ENCODE peak calls at places on chromosome 16, in five cellular contexts. One of them, this sample, is unnamed. For H3K4me1, the result is how much of the 10 kb centered on the place peaks cover.

GRCh38 chr16:491225-491919 is 36.1 kb upstream of the CAPN15 start:
- DNase-seq in heart left ventricle: no peak
- DNase-seq in uterus: no peak
- DNase-seq in upper lobe of right lung: no peak
- DNase-seq in fibroblast of lung: no peak
- DNase-seq in this sample: no peak

GRCh38 chr16:67470314-67470713 is 10.6 kb downstream of the ATP6V0D1 start:
- DNase-seq in upper lobe of right lung: peak
- DNase-seq in fibroblast of lung: no peak
- DNase-seq in uterus: no peak
- DNase-seq in heart left ventricle: peak
- DNase-seq in this sample: peak

GRCh38 chr16:54066451-54067056 is 220.0 kb downstream of the IRX3 start:
- DNase-seq in fibroblast of lung: peak
- DNase-seq in heart left ventricle: no peak
- DNase-seq in uterus: no peak
- DNase-seq in upper lobe of right lung: no peak
- DNase-seq in this sample: no peak

GRCh38 chr16:69131167-69131748 is 1.1 kb downstream of the CHTF8 start:
- DNase-seq in heart left ventricle: no peak
- DNase-seq in uterus: no peak
- DNase-seq in upper lobe of right lung: peak
- DNase-seq in fibroblast of lung: peak
- DNase-seq in this sample: peak

GRCh38 chr16:29770250-29770929 is 7.7 kb upstream of the ZG16 start:
- DNase-seq in fibroblast of lung: no peak
- DNase-seq in heart left ventricle: no peak
- DNase-seq in upper lobe of right lung: no peak
- DNase-seq in uterus: no peak
- DNase-seq in this sample: no peak

GRCh38 chr16:49596119-49596518 is 222.5 kb downstream of the C16orf78 start:
- DNase-seq in upper lobe of right lung: no peak
- DNase-seq in heart left ventricle: no peak
- DNase-seq in fibroblast of lung: peak
- DNase-seq in uterus: no peak
- DNase-seq in this sample: peak

GRCh38 chr16:15639061-15639568 is 3.8 kb downstream of the MARF1 start:
- DNase-seq in uterus: no peak
- DNase-seq in fibroblast of lung: no peak
- DNase-seq in upper lobe of right lung: no peak
- DNase-seq in heart left ventricle: no peak
- DNase-seq in this sample: no peak

GRCh38 chr16:80299416-80299815 is 241.4 kb upstream of the DYNLRB2 start:
- DNase-seq in heart left ventricle: no peak
- DNase-seq in uterus: no peak
- DNase-seq in fibroblast of lung: peak
- DNase-seq in upper lobe of right lung: no peak
- DNase-seq in this sample: peak

GRCh38 chr16:67910162-67910561 is 17.1 kb downstream of the PSKH1 start:
- DNase-seq in upper lobe of right lung: no peak
- DNase-seq in heart left ventricle: no peak
- DNase-seq in uterus: no peak
- DNase-seq in fibroblast of lung: peak
- DNase-seq in this sample: peak

GRCh38 chr16:11289202-11289601 is 8.1 kb upstream of the PRM1 start:
- DNase-seq in uterus: no peak
- DNase-seq in fibroblast of lung: no peak
- DNase-seq in upper lobe of right lung: no peak
- DNase-seq in heart left ventricle: no peak
- DNase-seq in this sample: no peak

GRCh38 chr16:610513-611381 is 20.0 kb upstream of the WFIKKN1 start:
- DNase-seq in uterus: no peak
- DNase-seq in upper lobe of right lung: peak
- DNase-seq in fibroblast of lung: peak
- DNase-seq in heart left ventricle: no peak
- DNase-seq in this sample: peak

GRCh38 chr16:24906199-24906808 is 60.5 kb downstream of the SLC5A11 start:
- DNase-seq in heart left ventricle: no peak
- DNase-seq in fibroblast of lung: peak
- DNase-seq in uterus: no peak
- DNase-seq in upper lobe of right lung: no peak
- DNase-seq in this sample: no peak

GRCh38 chr16:29745126-29745852 is 501 bp downstream of the C16orf54 start:
- DNase-seq in fibroblast of lung: no peak
- DNase-seq in heart left ventricle: no peak
- DNase-seq in uterus: no peak
- DNase-seq in upper lobe of right lung: peak
- DNase-seq in this sample: no peak

GRCh38 chr16:1707193-1707790 is 1.3 kb downstream of the MAPK8IP3 start:
- DNase-seq in uterus: no peak
- DNase-seq in heart left ventricle: no peak
- DNase-seq in fibroblast of lung: peak
- DNase-seq in upper lobe of right lung: no peak
- DNase-seq in this sample: peak

GRCh38 chr16:1669698-1670097 is 8.4 kb upstream of the JPT2 start:
- DNase-seq in uterus: no peak
- DNase-seq in heart left ventricle: no peak
- DNase-seq in upper lobe of right lung: no peak
- DNase-seq in fibroblast of lung: no peak
- DNase-seq in this sample: no peak

GRCh38 chr16:19691161-19691850 is 26.7 kb downstream of the KNOP1 start:
- DNase-seq in uterus: no peak
- DNase-seq in fibroblast of lung: no peak
- DNase-seq in heart left ventricle: no peak
- DNase-seq in upper lobe of right lung: no peak
- DNase-seq in this sample: no peak

GRCh38 chr16:68233085-68233834 is 2.7 kb downstream of the ESRP2 start:
- DNase-seq in heart left ventricle: no peak
- DNase-seq in fibroblast of lung: no peak
- DNase-seq in upper lobe of right lung: no peak
- DNase-seq in uterus: no peak
- DNase-seq in this sample: no peak

GRCh38 chr16:70395345-70395901 is 43.5 kb downstream of the ST3GAL2 start:
- DNase-seq in fibroblast of lung: peak
- DNase-seq in upper lobe of right lung: peak
- DNase-seq in uterus: no peak
- DNase-seq in heart left ventricle: peak
- DNase-seq in this sample: peak

GRCh38 chr16:70576431-70577255 is 53.0 kb downstream of the SF3B3 start:
- DNase-seq in upper lobe of right lung: no peak
- DNase-seq in heart left ventricle: no peak
- DNase-seq in uterus: no peak
- DNase-seq in fibroblast of lung: peak
- DNase-seq in this sample: peak

GRCh38 chr16:66052745-66053144 is 313.7 kb upstream of the CDH5 start:
- DNase-seq in heart left ventricle: no peak
- DNase-seq in uterus: no peak
- DNase-seq in fibroblast of lung: no peak
- DNase-seq in upper lobe of right lung: no peak
- DNase-seq in this sample: no peak

GRCh38 chr16:22366889-22367288 is 7.5 kb downstream of the CDR2 start:
- DNase-seq in fibroblast of lung: no peak
- DNase-seq in heart left ventricle: no peak
- DNase-seq in upper lobe of right lung: no peak
- DNase-seq in uterus: no peak
- DNase-seq in this sample: no peak

GRCh38 chr16:70418993-70419318 is 19.9 kb downstream of the ST3GAL2 start:
- DNase-seq in fibroblast of lung: no peak
- DNase-seq in heart left ventricle: no peak
- DNase-seq in uterus: no peak
- DNase-seq in upper lobe of right lung: no peak
- DNase-seq in this sample: no peak

GRCh38 chr16:2483160-2483559 is 8.2 kb downstream of the TBC1D24 start:
- DNase-seq in uterus: no peak
- DNase-seq in heart left ventricle: no peak
- DNase-seq in upper lobe of right lung: no peak
- DNase-seq in fibroblast of lung: no peak
- DNase-seq in this sample: peak

GRCh38 chr16:78045865-78046581 is 23.7 kb downstream of the CLEC3A start:
- DNase-seq in uterus: peak
- DNase-seq in heart left ventricle: peak
- DNase-seq in upper lobe of right lung: peak
- DNase-seq in fibroblast of lung: peak
- DNase-seq in this sample: peak

GRCh38 chr16:87701505-87701921 is 64.3 kb downstream of the KLHDC4 start:
- DNase-seq in heart left ventricle: no peak
- DNase-seq in fibroblast of lung: no peak
- DNase-seq in uterus: no peak
- DNase-seq in upper lobe of right lung: no peak
- DNase-seq in this sample: no peak

GRCh38 chr16:47774661-47775060 is 313.5 kb downstream of the PHKB start:
- DNase-seq in heart left ventricle: no peak
- DNase-seq in upper lobe of right lung: no peak
- DNase-seq in fibroblast of lung: peak
- DNase-seq in uterus: no peak
- DNase-seq in this sample: no peak

GRCh38 chr16:12211870-12212690 is 235.5 kb downstream of the SNX29 start:
- DNase-seq in heart left ventricle: no peak
- DNase-seq in uterus: no peak
- DNase-seq in upper lobe of right lung: no peak
- DNase-seq in fibroblast of lung: no peak
- DNase-seq in this sample: no peak

GRCh38 chr16:71896688-71897368 is 1.5 kb downstream of the IST1 start:
- DNase-seq in upper lobe of right lung: no peak
- DNase-seq in uterus: no peak
- DNase-seq in heart left ventricle: no peak
- DNase-seq in fibroblast of lung: no peak
- DNase-seq in this sample: no peak
- H3K4me1 ChIP-seq in upper lobe of right lung: under half
- H3K4me1 ChIP-seq in uterus: under half
- H3K4me1 ChIP-seq in heart left ventricle: half or more
- H3K4me1 ChIP-seq in fibroblast of lung: under half
- H3K4me1 ChIP-seq in this sample: under half

GRCh38 chr16:81616321-81617020 is 162.6 kb upstream of the PLCG2 start:
- DNase-seq in upper lobe of right lung: peak
- DNase-seq in fibroblast of lung: peak
- DNase-seq in uterus: peak
- DNase-seq in heart left ventricle: peak
- DNase-seq in this sample: no peak

GRCh38 chr16:81615833-81616232 is 163.3 kb upstream of the PLCG2 start:
- DNase-seq in heart left ventricle: no peak
- DNase-seq in upper lobe of right lung: no peak
- DNase-seq in uterus: no peak
- DNase-seq in fibroblast of lung: no peak
- DNase-seq in this sample: no peak

GRCh38 chr16:81615411-81615810 is 163.7 kb upstream of the PLCG2 start:
- DNase-seq in heart left ventricle: no peak
- DNase-seq in uterus: no peak
- DNase-seq in upper lobe of right lung: no peak
- DNase-seq in fibroblast of lung: no peak
- DNase-seq in this sample: no peak

GRCh38 chr16:81614171-81614570 is 164.9 kb upstream of the PLCG2 start:
- DNase-seq in fibroblast of lung: no peak
- DNase-seq in heart left ventricle: no peak
- DNase-seq in upper lobe of right lung: no peak
- DNase-seq in uterus: no peak
- DNase-seq in this sample: no peak

GRCh38 chr16:81614654-81615359 is 164.3 kb upstream of the PLCG2 start:
- DNase-seq in uterus: no peak
- DNase-seq in heart left ventricle: no peak
- DNase-seq in upper lobe of right lung: no peak
- DNase-seq in fibroblast of lung: no peak
- DNase-seq in this sample: no peak
- H3K4me1 ChIP-seq in uterus: under half
- H3K4me1 ChIP-seq in heart left ventricle: half or more
- H3K4me1 ChIP-seq in upper lobe of right lung: under half
- H3K4me1 ChIP-seq in fibroblast of lung: under half
- H3K4me1 ChIP-seq in this sample: under half

DNA sequence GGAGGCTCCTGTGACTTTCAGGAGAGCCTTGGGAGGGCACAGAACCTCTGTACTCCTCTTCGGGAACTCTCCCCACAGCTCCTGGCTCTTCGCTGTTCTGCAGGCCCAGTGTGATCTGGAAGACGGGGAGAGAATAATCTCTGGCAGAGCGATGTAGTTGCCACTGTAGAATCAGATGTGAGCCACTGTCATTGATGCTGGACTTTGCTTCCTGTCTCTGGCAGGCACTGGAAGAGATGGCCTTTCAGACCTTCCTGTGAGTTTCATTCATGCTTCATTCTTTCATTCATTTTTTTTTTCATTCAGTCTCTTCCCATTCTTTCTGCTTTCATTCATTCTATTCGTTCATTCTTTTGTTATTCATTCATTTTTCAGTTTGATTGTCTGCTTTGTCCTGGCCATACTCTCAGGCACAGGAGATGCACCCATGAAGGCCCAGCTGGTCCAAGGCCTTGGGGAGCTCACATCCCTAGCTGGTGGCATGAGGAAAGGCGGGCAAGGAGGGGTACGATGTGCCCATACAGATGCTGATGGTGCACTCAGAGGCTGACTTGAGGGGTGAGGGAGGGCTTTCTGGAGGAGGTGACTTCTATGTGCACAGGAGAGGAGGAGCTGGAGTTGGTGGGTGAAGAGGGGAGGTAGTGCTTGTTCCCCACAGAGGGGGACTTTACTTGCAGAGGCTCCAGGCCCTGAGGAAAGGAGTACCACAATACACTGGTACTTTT is 44.2 kb downstream of the CMIP start:
- DNase-seq in heart left ventricle: no peak
- DNase-seq in uterus: no peak
- DNase-seq in upper lobe of right lung: no peak
- DNase-seq in fibroblast of lung: no peak
- DNase-seq in this sample: no peak
- H3K4me1 ChIP-seq in heart left ventricle: half or more
- H3K4me1 ChIP-seq in uterus: under half
- H3K4me1 ChIP-seq in upper lobe of right lung: half or more
- H3K4me1 ChIP-seq in fibroblast of lung: under half
- H3K4me1 ChIP-seq in this sample: under half

DNA sequence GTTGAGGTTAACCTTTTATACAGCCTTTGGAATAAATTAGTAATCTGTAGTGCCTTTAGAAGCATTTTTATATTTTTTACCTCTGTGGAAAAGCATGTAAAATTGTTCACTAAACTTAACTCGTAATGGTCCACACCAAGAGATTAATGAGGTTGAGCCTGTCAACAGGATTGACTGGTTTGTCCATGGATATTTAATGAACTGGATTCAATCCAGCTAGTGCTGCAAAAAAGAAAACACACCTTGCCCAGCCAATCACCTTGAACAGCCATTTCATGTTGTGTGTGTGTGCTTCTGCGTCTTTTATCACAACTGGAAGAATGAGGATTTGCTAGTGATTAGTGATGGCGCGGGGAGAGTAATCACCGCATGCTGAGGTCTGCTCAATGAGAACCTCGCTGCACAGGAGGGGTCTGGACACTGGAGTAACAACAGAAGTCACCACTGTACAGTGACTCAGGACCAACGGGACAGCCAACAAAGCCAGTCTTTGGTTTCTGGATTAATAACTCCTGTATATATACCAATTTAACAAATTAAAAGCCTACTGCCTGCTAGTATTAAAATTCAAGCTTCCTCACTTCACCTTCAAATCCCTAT is 33.7 kb downstream of the LITAFD start:
- DNase-seq in heart left ventricle: no peak
- DNase-seq in fibroblast of lung: no peak
- DNase-seq in uterus: no peak
- DNase-seq in upper lobe of right lung: no peak
- DNase-seq in this sample: no peak
- H3K4me1 ChIP-seq in heart left ventricle: under half
- H3K4me1 ChIP-seq in fibroblast of lung: under half
- H3K4me1 ChIP-seq in uterus: under half
- H3K4me1 ChIP-seq in upper lobe of right lung: under half
- H3K4me1 ChIP-seq in this sample: under half

GRCh38 chr16:85129846-85130706 is 17.8 kb upstream of the CIBAR2 start:
- DNase-seq in fibroblast of lung: no peak
- DNase-seq in upper lobe of right lung: no peak
- DNase-seq in uterus: peak
- DNase-seq in heart left ventricle: no peak
- DNase-seq in this sample: peak
- H3K4me1 ChIP-seq in fibroblast of lung: under half
- H3K4me1 ChIP-seq in upper lobe of right lung: under half
- H3K4me1 ChIP-seq in uterus: under half
- H3K4me1 ChIP-seq in heart left ventricle: under half
- H3K4me1 ChIP-seq in this sample: under half

This sample was measured in SJCRH30.